ENCODE peak calls at places on chromosomes 1 and 21, in seven cellular contexts. H, W, R, C, P, L and A are unnamed samples.

GRCh38 chr1:229258851-229259110 is 12.1 kb upstream of the RAB4A start:
- DNase-seq in H (peak), W (no peak), R (no peak), C (no peak), P (peak), L (no peak), A (no peak)

GRCh38 chr1:86499987-86500593 is 31.4 kb downstream of the CLCA1 start:
- DNase-seq in H (peak), W (no peak), R (no peak), C (peak), P (peak), L (no peak), A (no peak)

GRCh38 chr1:116717318-116717717 is 36.9 kb upstream of the CD2 start:
- DNase-seq in H (no peak), W (no peak), R (no peak), C (no peak), P (no peak), L (no peak), A (no peak)

GRCh38 chr1:226738995-226739695 is at the start of gene ITPKB:
- DNase-seq in H (peak), W (no peak), R (peak), C (peak), P (peak), L (peak), A (no peak)

GRCh38 chr1:163928649-163929048 is 606.9 kb downstream of the NUF2 start:
- DNase-seq in H (peak), W (no peak), R (no peak), C (no peak), P (no peak), L (no peak), A (no peak)

GRCh38 chr1:32701421-32701911 is 1.1 kb downstream of the SYNC start:
- DNase-seq in H (no peak), W (no peak), R (no peak), C (no peak), P (peak), L (no peak), A (no peak)

GRCh38 chr1:40404670-40405462 is 31.3 kb downstream of the SMAP2 start:
- DNase-seq in H (peak), W (no peak), R (no peak), C (peak), P (peak), L (peak), A (no peak)

GRCh38 chr1:19338323-19338762 is 26.2 kb downstream of the SLC66A1 start:
- DNase-seq in H (no peak), W (no peak), R (no peak), C (no peak), P (no peak), L (peak), A (no peak)

GRCh38 chr1:154433161-154433681 is 28.1 kb downstream of the IL6R start:
- DNase-seq in H (no peak), W (no peak), R (no peak), C (no peak), P (no peak), L (no peak), A (no peak)

GRCh38 chr1:70764747-70765146 is 282.9 kb downstream of the PTGER3 start:
- DNase-seq in H (no peak), W (no peak), R (no peak), C (no peak), P (peak), L (no peak), A (no peak)

GRCh38 chr21:46096596-46096981 is 1.3 kb upstream of the COL6A2 start:
- DNase-seq in H (no peak), W (no peak), R (peak), C (no peak), P (no peak), L (no peak), A (peak)

GRCh38 chr21:34722684-34723300 is 54.0 kb downstream of the CLIC6 start:
- DNase-seq in H (no peak), W (no peak), R (no peak), C (peak), P (no peak), L (no peak), A (no peak)

GRCh38 chr1:205920861-205921558 is 22.2 kb downstream of the SLC26A9 start:
- DNase-seq in H (no peak), W (peak), R (no peak), C (no peak), P (no peak), L (no peak), A (no peak)

GRCh38 chr1:39936724-39937491 is 18.0 kb upstream of the MFSD2A start:
- DNase-seq in H (no peak), W (no peak), R (no peak), C (no peak), P (no peak), L (no peak), A (no peak)

GRCh38 chr1:198564716-198565115 is 24.2 kb upstream of the ATP6V1G3 start:
- DNase-seq in H (no peak), W (no peak), R (no peak), C (no peak), P (no peak), L (no peak), A (no peak)

GRCh38 chr1:229855999-229856650 is 210.9 kb upstream of the GALNT2 start:
- DNase-seq in H (no peak), W (no peak), R (no peak), C (peak), P (no peak), L (peak), A (no peak)

GRCh38 chr1:172532700-172533510 is at the start of gene SUCO:
- DNase-seq in H (peak), W (peak), R (peak), C (peak), P (peak), L (peak), A (peak)
- TF ChIP-seq CTCF in H (peak), W (no peak), R (no peak), C (no peak), P (peak), L (no peak), A (no peak)

GRCh38 chr1:52365091-52365745 is 787 bp downstream of the CC2D1B start:
- DNase-seq in H (peak), W (no peak), R (peak), C (peak), P (peak), L (peak), A (peak)
- TF ChIP-seq CTCF in H (no peak), W (no peak), R (no peak), C (no peak), P (no peak), L (no peak), A (no peak)

GRCh38 chr1:180241716-180242544 is 11.9 kb downstream of the LHX4 start:
- DNase-seq in H (peak), W (no peak), R (no peak), C (no peak), P (no peak), L (no peak), A (no peak)

GRCh38 chr1:180244840-180245239 is 14.8 kb downstream of the LHX4 start:
- DNase-seq in H (no peak), W (no peak), R (no peak), C (no peak), P (no peak), L (no peak), A (no peak)

GRCh38 chr1:180247061-180247460 is 17.0 kb downstream of the LHX4 start:
- DNase-seq in H (peak), W (no peak), R (no peak), C (no peak), P (no peak), L (no peak), A (no peak)

GRCh38 chr1:180246579-180246978 is 16.5 kb downstream of the LHX4 start:
- DNase-seq in H (no peak), W (no peak), R (no peak), C (no peak), P (no peak), L (no peak), A (no peak)

GRCh38 chr1:180243517-180244221 is 13.6 kb downstream of the LHX4 start:
- DNase-seq in H (no peak), W (no peak), R (no peak), C (no peak), P (no peak), L (no peak), A (no peak)
- TF ChIP-seq CTCF in H (no peak), W (no peak), R (no peak), C (no peak), P (no peak), L (no peak), A (no peak)

DNA sequence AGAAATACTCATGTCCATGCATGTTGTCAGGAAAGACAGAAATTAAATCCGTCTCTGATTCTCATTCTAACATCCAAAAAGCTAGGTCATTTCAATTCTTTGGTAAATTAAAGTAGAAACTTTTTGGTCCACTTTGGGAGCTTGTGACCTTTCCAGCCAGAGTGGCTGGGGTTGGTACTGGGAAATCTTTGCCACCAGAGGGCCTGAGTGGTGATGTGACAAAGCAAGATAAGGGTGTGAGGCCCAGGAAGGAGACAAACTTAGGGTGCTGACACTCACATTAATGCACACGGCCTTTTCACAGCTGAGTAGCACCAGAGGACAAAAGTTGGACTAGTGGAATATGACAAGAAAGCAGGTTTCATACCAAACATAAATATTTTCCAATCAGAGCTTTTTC is 144.3 kb downstream of the DNM3 start:
- DNase-seq in H (no peak), W (no peak), R (no peak), C (peak), P (no peak), L (no peak), A (no peak)
- TF ChIP-seq CTCF in H (no peak), W (no peak), R (no peak), C (peak), P (peak), L (no peak), A (no peak)

GRCh38 chr1:160605205-160605604 is 25.9 kb upstream of the CD84 start:
- DNase-seq in H (no peak), W (no peak), R (no peak), C (no peak), P (no peak), L (no peak), A (no peak)
- TF ChIP-seq CTCF in H (no peak), W (no peak), R (no peak), C (no peak), P (no peak), L (no peak), A (no peak)

DNA sequence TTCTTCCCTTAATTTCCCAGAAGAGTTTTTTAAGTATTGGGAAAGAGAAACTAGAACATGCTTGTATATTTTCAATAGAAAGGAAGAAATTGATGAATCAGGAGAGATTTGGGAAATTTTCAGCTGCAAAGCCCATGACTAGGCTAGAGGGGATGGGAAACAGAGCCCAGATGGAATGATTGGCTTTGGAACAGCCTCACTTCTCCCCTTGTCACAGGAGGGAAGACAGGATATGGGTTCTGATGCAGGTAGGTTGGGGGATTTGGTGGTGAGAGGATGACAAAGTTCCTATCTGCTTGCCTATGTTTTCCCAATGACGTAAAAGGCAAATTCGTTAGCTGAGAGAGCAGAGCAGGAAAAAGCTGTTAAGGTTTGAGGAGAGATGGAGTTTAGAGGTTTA is 31.0 kb upstream of the ARID1A start:
- DNase-seq in H (no peak), W (no peak), R (no peak), C (no peak), P (no peak), L (no peak), A (no peak)
- TF ChIP-seq CTCF in H (no peak), W (no peak), R (no peak), C (no peak), P (no peak), L (no peak), A (no peak)

DNA sequence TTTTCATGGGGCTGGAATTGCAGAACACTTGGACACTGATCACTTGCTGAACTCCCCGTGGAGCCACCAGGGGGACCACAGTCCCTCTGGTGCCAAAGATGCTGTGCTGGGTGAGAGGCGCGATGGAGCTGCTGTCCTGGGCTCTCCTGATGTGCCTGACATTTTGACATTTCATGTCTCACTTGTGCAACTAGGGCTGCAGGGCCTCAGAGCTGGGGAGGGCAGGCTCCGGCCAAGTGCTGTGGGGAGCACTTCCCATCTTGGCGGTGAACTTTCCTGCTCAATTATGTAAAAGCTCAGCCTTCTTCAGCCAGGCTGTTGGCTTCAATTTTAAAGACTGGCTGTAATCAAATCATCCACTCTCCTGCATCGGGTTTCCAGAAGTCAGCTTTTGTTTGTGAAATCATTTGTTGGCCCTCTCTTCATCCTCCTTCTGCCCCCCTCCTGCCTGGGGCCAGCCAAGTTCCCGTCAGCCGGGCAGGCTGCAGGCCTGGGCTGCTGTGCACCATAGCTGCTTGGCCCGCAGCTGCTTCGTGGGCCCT is 36.8 kb downstream of the KCNAB2 start:
- DNase-seq in H (peak), W (no peak), R (peak), C (no peak), P (peak), L (no peak), A (no peak)
- TF ChIP-seq CTCF in H (peak), W (no peak), R (no peak), C (peak), P (peak), L (peak), A (no peak)

GRCh38 chr1:67430358-67431155 is at the start of gene SERBP1:
- DNase-seq in H (peak), W (peak), R (peak), C (peak), P (peak), L (peak), A (peak)
- TF ChIP-seq CTCF in H (no peak), W (no peak), R (no peak), C (no peak), P (no peak), L (no peak), A (no peak)